ENCODE peak calls at places on chromosomes 7 and 10, in ten cellular contexts. One of them, this sample, is unnamed.

GRCh38 chr7:66138994-66139752 is 24.5 kb downstream of the CRCP start:
- DNase-seq in dorsolateral prefrontal cortex: no peak
- DNase-seq in HTR-8/SVneo: no peak
- DNase-seq in Calu3: no peak
- DNase-seq in ACHN: no peak
- DNase-seq in RPMI7951: peak
- DNase-seq in cerebellar cortex: no peak
- DNase-seq in fibroblast of the aortic adventitia: peak
- DNase-seq in stimulated activated naive CD4-positive, alpha-beta T cell: no peak
- DNase-seq in CD8-positive, alpha-beta memory T cell: no peak
- DNase-seq in this sample: no peak

GRCh38 chr7:135317676-135318326 is 84.2 kb downstream of the STRA8 start:
- DNase-seq in cerebellar cortex: no peak
- DNase-seq in RPMI7951: no peak
- DNase-seq in CD8-positive, alpha-beta memory T cell: no peak
- DNase-seq in ACHN: no peak
- DNase-seq in dorsolateral prefrontal cortex: no peak
- DNase-seq in stimulated activated naive CD4-positive, alpha-beta T cell: no peak
- DNase-seq in fibroblast of the aortic adventitia: no peak
- DNase-seq in Calu3: no peak
- DNase-seq in HTR-8/SVneo: no peak
- DNase-seq in this sample: no peak

GRCh38 chr10:89332092-89332633 is 4.4 kb downstream of the IFIT3 start:
- DNase-seq in fibroblast of the aortic adventitia: peak
- DNase-seq in CD8-positive, alpha-beta memory T cell: peak
- DNase-seq in stimulated activated naive CD4-positive, alpha-beta T cell: peak
- DNase-seq in ACHN: peak
- DNase-seq in cerebellar cortex: no peak
- DNase-seq in HTR-8/SVneo: peak
- DNase-seq in Calu3: no peak
- DNase-seq in dorsolateral prefrontal cortex: no peak
- DNase-seq in RPMI7951: peak
- DNase-seq in this sample: peak

GRCh38 chr10:99532687-99533495 is at the start of gene NKX2-3:
- DNase-seq in HTR-8/SVneo: peak
- DNase-seq in CD8-positive, alpha-beta memory T cell: no peak
- DNase-seq in Calu3: no peak
- DNase-seq in cerebellar cortex: peak
- DNase-seq in ACHN: no peak
- DNase-seq in fibroblast of the aortic adventitia: no peak
- DNase-seq in dorsolateral prefrontal cortex: no peak
- DNase-seq in RPMI7951: peak
- DNase-seq in stimulated activated naive CD4-positive, alpha-beta T cell: no peak
- DNase-seq in this sample: no peak

GRCh38 chr10:62278461-62278910 is 9.8 kb upstream of the RTKN2 start:
- DNase-seq in CD8-positive, alpha-beta memory T cell: no peak
- DNase-seq in Calu3: no peak
- DNase-seq in cerebellar cortex: no peak
- DNase-seq in dorsolateral prefrontal cortex: no peak
- DNase-seq in stimulated activated naive CD4-positive, alpha-beta T cell: no peak
- DNase-seq in fibroblast of the aortic adventitia: peak
- DNase-seq in ACHN: no peak
- DNase-seq in RPMI7951: no peak
- DNase-seq in HTR-8/SVneo: peak
- DNase-seq in this sample: no peak

GRCh38 chr7:853366-854117 is 21.3 kb downstream of the SUN1 start:
- DNase-seq in stimulated activated naive CD4-positive, alpha-beta T cell: no peak
- DNase-seq in cerebellar cortex: no peak
- DNase-seq in Calu3: no peak
- DNase-seq in RPMI7951: no peak
- DNase-seq in CD8-positive, alpha-beta memory T cell: no peak
- DNase-seq in HTR-8/SVneo: no peak
- DNase-seq in fibroblast of the aortic adventitia: no peak
- DNase-seq in dorsolateral prefrontal cortex: no peak
- DNase-seq in ACHN: no peak
- DNase-seq in this sample: no peak

GRCh38 chr10:74234569-74234968 is 83.5 kb downstream of the ADK start:
- DNase-seq in stimulated activated naive CD4-positive, alpha-beta T cell: peak
- DNase-seq in ACHN: peak
- DNase-seq in dorsolateral prefrontal cortex: no peak
- DNase-seq in Calu3: no peak
- DNase-seq in HTR-8/SVneo: no peak
- DNase-seq in fibroblast of the aortic adventitia: peak
- DNase-seq in cerebellar cortex: no peak
- DNase-seq in CD8-positive, alpha-beta memory T cell: peak
- DNase-seq in RPMI7951: no peak
- DNase-seq in this sample: no peak

GRCh38 chr10:91931526-91932190 is 8.1 kb downstream of the BTAF1 start:
- DNase-seq in CD8-positive, alpha-beta memory T cell: no peak
- DNase-seq in dorsolateral prefrontal cortex: no peak
- DNase-seq in ACHN: no peak
- DNase-seq in cerebellar cortex: no peak
- DNase-seq in HTR-8/SVneo: no peak
- DNase-seq in Calu3: no peak
- DNase-seq in RPMI7951: peak
- DNase-seq in stimulated activated naive CD4-positive, alpha-beta T cell: no peak
- DNase-seq in fibroblast of the aortic adventitia: no peak
- DNase-seq in this sample: no peak

GRCh38 chr10:60942604-60943269 is 1.2 kb downstream of the RHOBTB1 start:
- DNase-seq in Calu3: peak
- DNase-seq in CD8-positive, alpha-beta memory T cell: no peak
- DNase-seq in HTR-8/SVneo: no peak
- DNase-seq in dorsolateral prefrontal cortex: peak
- DNase-seq in stimulated activated naive CD4-positive, alpha-beta T cell: no peak
- DNase-seq in fibroblast of the aortic adventitia: peak
- DNase-seq in cerebellar cortex: peak
- DNase-seq in RPMI7951: no peak
- DNase-seq in ACHN: peak
- DNase-seq in this sample: peak

GRCh38 chr7:91325731-91326130 is 61.5 kb downstream of the FZD1 start:
- DNase-seq in CD8-positive, alpha-beta memory T cell: no peak
- DNase-seq in dorsolateral prefrontal cortex: no peak
- DNase-seq in fibroblast of the aortic adventitia: no peak
- DNase-seq in stimulated activated naive CD4-positive, alpha-beta T cell: no peak
- DNase-seq in ACHN: no peak
- DNase-seq in RPMI7951: no peak
- DNase-seq in HTR-8/SVneo: no peak
- DNase-seq in Calu3: no peak
- DNase-seq in cerebellar cortex: no peak
- DNase-seq in this sample: no peak

GRCh38 chr10:109886788-109887155 is 36.5 kb downstream of the XPNPEP1 start:
- DNase-seq in fibroblast of the aortic adventitia: peak
- DNase-seq in RPMI7951: peak
- DNase-seq in HTR-8/SVneo: no peak
- DNase-seq in ACHN: no peak
- DNase-seq in cerebellar cortex: no peak
- DNase-seq in Calu3: no peak
- DNase-seq in stimulated activated naive CD4-positive, alpha-beta T cell: no peak
- DNase-seq in CD8-positive, alpha-beta memory T cell: no peak
- DNase-seq in dorsolateral prefrontal cortex: no peak
- DNase-seq in this sample: no peak

GRCh38 chr10:52322941-52323340 is 8.9 kb downstream of the DKK1 start:
- DNase-seq in RPMI7951: no peak
- DNase-seq in cerebellar cortex: no peak
- DNase-seq in fibroblast of the aortic adventitia: no peak
- DNase-seq in dorsolateral prefrontal cortex: no peak
- DNase-seq in CD8-positive, alpha-beta memory T cell: no peak
- DNase-seq in HTR-8/SVneo: no peak
- DNase-seq in Calu3: no peak
- DNase-seq in ACHN: no peak
- DNase-seq in stimulated activated naive CD4-positive, alpha-beta T cell: no peak
- DNase-seq in this sample: no peak

GRCh38 chr10:42960491-42961155 is 116.2 kb upstream of the RET start:
- DNase-seq in CD8-positive, alpha-beta memory T cell: no peak
- DNase-seq in dorsolateral prefrontal cortex: peak
- DNase-seq in cerebellar cortex: no peak
- DNase-seq in stimulated activated naive CD4-positive, alpha-beta T cell: no peak
- DNase-seq in ACHN: peak
- DNase-seq in HTR-8/SVneo: peak
- DNase-seq in Calu3: peak
- DNase-seq in fibroblast of the aortic adventitia: peak
- DNase-seq in RPMI7951: peak
- DNase-seq in this sample: no peak

GRCh38 chr7:1232623-1233327 is at the start of gene UNCX:
- DNase-seq in cerebellar cortex: peak
- DNase-seq in RPMI7951: no peak
- DNase-seq in fibroblast of the aortic adventitia: no peak
- DNase-seq in stimulated activated naive CD4-positive, alpha-beta T cell: no peak
- DNase-seq in Calu3: no peak
- DNase-seq in ACHN: no peak
- DNase-seq in CD8-positive, alpha-beta memory T cell: no peak
- DNase-seq in HTR-8/SVneo: no peak
- DNase-seq in dorsolateral prefrontal cortex: no peak
- DNase-seq in this sample: no peak

GRCh38 chr10:49558194-49558593 is 19.3 kb upstream of the ERCC6 start:
- DNase-seq in stimulated activated naive CD4-positive, alpha-beta T cell: no peak
- DNase-seq in dorsolateral prefrontal cortex: no peak
- DNase-seq in cerebellar cortex: no peak
- DNase-seq in fibroblast of the aortic adventitia: no peak
- DNase-seq in ACHN: no peak
- DNase-seq in Calu3: no peak
- DNase-seq in CD8-positive, alpha-beta memory T cell: no peak
- DNase-seq in RPMI7951: no peak
- DNase-seq in HTR-8/SVneo: no peak
- DNase-seq in this sample: no peak

GRCh38 chr10:86960003-86960862 is 1.8 kb downstream of the SNCG start:
- DNase-seq in CD8-positive, alpha-beta memory T cell: peak
- DNase-seq in ACHN: peak
- DNase-seq in RPMI7951: peak
- DNase-seq in cerebellar cortex: peak
- DNase-seq in HTR-8/SVneo: peak
- DNase-seq in stimulated activated naive CD4-positive, alpha-beta T cell: peak
- DNase-seq in Calu3: peak
- DNase-seq in fibroblast of the aortic adventitia: peak
- DNase-seq in dorsolateral prefrontal cortex: peak
- DNase-seq in this sample: no peak

GRCh38 chr10:50334273-50334672 is 83.0 kb upstream of the ASAH2 start:
- DNase-seq in cerebellar cortex: no peak
- DNase-seq in ACHN: no peak
- DNase-seq in stimulated activated naive CD4-positive, alpha-beta T cell: no peak
- DNase-seq in CD8-positive, alpha-beta memory T cell: no peak
- DNase-seq in fibroblast of the aortic adventitia: no peak
- DNase-seq in RPMI7951: no peak
- DNase-seq in HTR-8/SVneo: no peak
- DNase-seq in dorsolateral prefrontal cortex: no peak
- DNase-seq in Calu3: no peak
- DNase-seq in this sample: no peak

GRCh38 chr7:143900230-143900766 is 1.7 kb downstream of the TCAF1 start:
- DNase-seq in cerebellar cortex: peak
- DNase-seq in CD8-positive, alpha-beta memory T cell: no peak
- DNase-seq in stimulated activated naive CD4-positive, alpha-beta T cell: no peak
- DNase-seq in Calu3: no peak
- DNase-seq in ACHN: peak
- DNase-seq in HTR-8/SVneo: no peak
- DNase-seq in dorsolateral prefrontal cortex: no peak
- DNase-seq in fibroblast of the aortic adventitia: no peak
- DNase-seq in RPMI7951: no peak
- DNase-seq in this sample: no peak

GRCh38 chr7:25407932-25408480 is 179.7 kb upstream of the NPVF start:
- DNase-seq in fibroblast of the aortic adventitia: no peak
- DNase-seq in HTR-8/SVneo: no peak
- DNase-seq in RPMI7951: peak
- DNase-seq in ACHN: no peak
- DNase-seq in CD8-positive, alpha-beta memory T cell: no peak
- DNase-seq in dorsolateral prefrontal cortex: no peak
- DNase-seq in stimulated activated naive CD4-positive, alpha-beta T cell: no peak
- DNase-seq in cerebellar cortex: no peak
- DNase-seq in Calu3: no peak
- DNase-seq in this sample: no peak

This sample was measured in Ammon's horn.